ENCODE peak calls at places on chromosomes 16 and 17, in eight cellular contexts. R is tibial nerve, M is A549, V is transverse colon, K is ovary, T is GM12878, D is suprapubic skin, Y is stomach. A is an unnamed sample.

GRCh38 chr17:40551091-40551873 is 14.0 kb downstream of the CCR7 start:
- DNase-seq in Y (peak), M (peak), V (peak), K (peak), D (peak), T (no peak), R (peak), A (peak)

GRCh38 chr17:8896641-8897635 is 29.5 kb upstream of the PIK3R6 start:
- DNase-seq in K (no peak), V (no peak), M (no peak), Y (peak), R (no peak), D (no peak), T (no peak), A (no peak)

GRCh38 chr17:68794636-68795503 is 160.3 kb downstream of the ABCA8 start:
- DNase-seq in T (no peak), K (peak), M (no peak), R (peak), D (no peak), Y (no peak), V (no peak), A (no peak)

GRCh38 chr17:57677858-57678257 is 67.2 kb downstream of the CCDC182 start:
- DNase-seq in D (no peak), K (no peak), R (no peak), T (no peak), V (no peak), Y (no peak), M (no peak), A (no peak)

GRCh38 chr16:67537636-67538591 is 9.3 kb downstream of the RIPOR1 start:
- DNase-seq in Y (peak), R (no peak), M (no peak), D (peak), T (no peak), K (peak), V (peak), A (peak)

GRCh38 chr16:908526-909155 is 62.1 kb downstream of the LMF1 start:
- DNase-seq in V (no peak), T (no peak), M (no peak), D (no peak), Y (no peak), R (no peak), K (no peak), A (no peak)

GRCh38 chr16:81946206-81946605 is 65.1 kb downstream of the SDR42E1 start:
- DNase-seq in M (no peak), Y (no peak), D (no peak), T (no peak), R (no peak), V (no peak), K (no peak), A (no peak)

GRCh38 chr17:45722161-45722560 is 62.0 kb upstream of the CRHR1 start:
- DNase-seq in Y (no peak), M (peak), K (no peak), V (no peak), D (no peak), R (no peak), T (no peak), A (no peak)

GRCh38 chr16:87371261-87371866 is 12.2 kb downstream of the FBXO31 start:
- DNase-seq in Y (no peak), K (no peak), M (no peak), T (no peak), R (no peak), V (no peak), D (no peak), A (peak)

GRCh38 chr17:35947156-35947585 is 3.7 kb upstream of the LYZL6 start:
- DNase-seq in R (no peak), V (peak), Y (peak), T (no peak), D (no peak), M (peak), K (no peak), A (no peak)

GRCh38 chr16:71722801-71723536 is 1.5 kb downstream of the PHLPP2 start:
- DNase-seq in Y (peak), R (peak), D (peak), K (peak), M (peak), T (no peak), V (peak), A (peak)

GRCh38 chr17:52419256-52419655 is 260.7 kb upstream of the CA10 start:
- DNase-seq in K (no peak), D (no peak), R (no peak), V (no peak), T (no peak), M (peak), Y (peak), A (no peak)

GRCh38 chr16:31107465-31107867 is 720 bp upstream of the BCKDK start:
- DNase-seq in D (no peak), Y (no peak), T (peak), K (no peak), V (no peak), R (no peak), M (no peak), A (no peak)

GRCh38 chr17:74367206-74367605 is at the start of gene GPR142:
- DNase-seq in V (no peak), M (no peak), T (no peak), K (no peak), Y (no peak), R (no peak), D (no peak), A (no peak)

GRCh38 chr16:73020409-73020884 is 27.5 kb downstream of the ZFHX3 start:
- DNase-seq in T (no peak), D (peak), V (peak), M (peak), R (peak), Y (peak), K (no peak), A (peak)

GRCh38 chr16:90020838-90021382 is 1.7 kb upstream of the DBNDD1 start:
- DNase-seq in D (no peak), Y (no peak), K (no peak), M (no peak), R (no peak), T (no peak), V (no peak), A (no peak)
- H3K4me3 ChIP-seq in D (no peak), Y (no peak), K (no peak), M (no peak), R (no peak), T (no peak), V (no peak), A (no peak)

GRCh38 chr17:3415610-3416009 is 4.4 kb downstream of the OR3A3 start:
- DNase-seq in T (no peak), R (no peak), K (no peak), M (no peak), D (no peak), V (no peak), Y (no peak), A (no peak)
- TF ChIP-seq CTCF in T (no peak), R (no peak), K (no peak), M (no peak), D (no peak), V (no peak), Y (no peak), A (no peak)

GRCh38 chr16:49115956-49116355 is 165.7 kb downstream of the CBLN1 start:
- DNase-seq in K (peak), Y (no peak), D (no peak), M (no peak), V (no peak), R (no peak), T (no peak), A (no peak)

GRCh38 chr16:49116873-49117272 is 164.8 kb downstream of the CBLN1 start:
- DNase-seq in R (no peak), D (no peak), K (no peak), M (no peak), T (no peak), Y (no peak), V (no peak), A (no peak)

GRCh38 chr16:49121636-49122035 is 160.0 kb downstream of the CBLN1 start:
- DNase-seq in M (no peak), V (no peak), D (no peak), K (no peak), R (no peak), T (no peak), Y (no peak), A (no peak)

DNA sequence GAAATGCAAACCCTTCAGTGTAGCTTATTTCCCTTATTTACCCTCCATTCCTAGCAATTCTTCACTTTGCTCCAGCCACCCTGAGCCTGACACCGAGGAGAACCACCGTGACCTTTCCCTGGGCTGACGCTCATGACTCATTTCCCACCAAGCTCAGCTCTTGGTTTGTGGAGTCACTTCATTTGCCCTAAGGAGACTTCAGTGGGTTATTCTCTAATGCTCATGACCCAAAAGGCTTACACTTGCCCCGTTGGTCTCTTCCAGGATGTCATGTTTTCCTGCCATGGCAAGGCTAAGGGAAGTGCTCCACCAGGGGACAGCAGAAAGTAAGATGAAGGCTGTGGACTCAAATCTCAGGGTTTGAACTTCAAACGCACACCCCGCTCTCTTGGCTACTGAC is 161.0 kb downstream of the CBLN1 start:
- DNase-seq in T (no peak), V (no peak), M (no peak), D (no peak), K (no peak), Y (no peak), R (no peak), A (no peak)
- TF ChIP-seq EP300 in T (no peak), V (no peak), M (no peak), D (no peak), K (no peak), Y (no peak), R (no peak), A (no peak)

GRCh38 chr16:79772028-79772427 is 171.5 kb upstream of the MAF start:
- DNase-seq in D (no peak), K (no peak), Y (no peak), V (peak), M (no peak), R (no peak), T (no peak), A (no peak)
- H3K4me3 ChIP-seq in D (no peak), K (no peak), Y (no peak), V (no peak), M (no peak), R (no peak), T (no peak), A (no peak)

GRCh38 chr16:55373489-55373832 is 49.5 kb downstream of the IRX6 start:
- DNase-seq in D (no peak), T (no peak), R (no peak), K (no peak), V (no peak), M (no peak), Y (no peak), A (no peak)

GRCh38 chr16:55369151-55369550 is 45.1 kb downstream of the IRX6 start:
- DNase-seq in D (no peak), R (no peak), T (no peak), M (no peak), K (no peak), V (no peak), Y (no peak), A (no peak)

GRCh38 chr16:55368205-55368604 is 44.2 kb downstream of the IRX6 start:
- DNase-seq in T (no peak), Y (no peak), K (no peak), D (no peak), M (no peak), R (no peak), V (no peak), A (no peak)

GRCh38 chr16:55372792-55373488 is 48.9 kb downstream of the IRX6 start:
- DNase-seq in K (peak), V (no peak), Y (no peak), T (no peak), M (no peak), R (no peak), D (no peak), A (no peak)

GRCh38 chr16:55370762-55371482 is 46.9 kb downstream of the IRX6 start:
- DNase-seq in V (peak), R (peak), M (peak), Y (peak), D (peak), K (peak), T (no peak), A (peak)
- TF ChIP-seq CTCF in V (no peak), R (peak), M (peak), Y (no peak), D (no peak), K (no peak), T (no peak), A (peak)

DNA sequence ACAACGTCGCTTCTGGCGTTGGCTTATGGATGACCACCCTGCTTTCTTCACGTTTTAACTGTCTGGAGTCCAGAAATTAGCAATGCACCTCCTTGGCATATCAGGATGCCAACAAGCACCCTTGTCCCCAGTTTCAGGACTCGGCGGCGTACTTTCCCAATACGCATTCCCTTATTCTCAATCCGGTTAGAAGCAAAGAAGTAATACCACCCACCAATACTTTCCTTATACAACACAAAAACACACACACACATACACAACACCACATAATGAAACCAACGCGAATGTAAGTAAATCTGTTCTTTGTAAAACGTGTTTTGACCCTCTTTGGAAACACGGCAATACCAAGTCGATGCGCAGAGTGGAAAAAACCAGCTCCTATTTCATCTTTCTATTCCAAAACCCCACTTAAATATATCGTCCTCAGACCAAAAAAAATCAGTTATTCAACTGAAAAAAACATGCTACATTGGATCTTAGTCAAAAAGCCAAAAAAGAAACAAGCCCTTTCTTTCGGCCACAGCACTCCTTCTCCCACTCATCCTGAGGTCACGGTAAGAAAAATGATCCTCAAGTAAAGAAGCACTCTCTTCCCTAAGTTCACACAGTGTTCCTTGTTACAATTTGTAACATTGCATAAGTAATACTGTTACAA is 31.1 kb upstream of the ARL4D start:
- DNase-seq in T (peak), D (no peak), V (no peak), Y (no peak), R (no peak), K (no peak), M (peak), A (no peak)
- TF ChIP-seq EP300 in T (no peak), D (no peak), V (no peak), Y (no peak), R (peak), K (no peak), M (no peak), A (peak)

GRCh38 chr17:1776328-1776727 is 14.5 kb downstream of the SERPINF1 start:
- DNase-seq in R (no peak), D (no peak), Y (no peak), K (no peak), M (no peak), T (no peak), V (no peak), A (no peak)

GRCh38 chr17:1776857-1777256 is 15.0 kb downstream of the SERPINF1 start:
- DNase-seq in K (no peak), D (no peak), R (no peak), M (no peak), T (no peak), V (no peak), Y (no peak), A (no peak)

GRCh38 chr17:1783271-1783670 is 21.4 kb downstream of the SERPINF1 start:
- DNase-seq in V (no peak), D (peak), T (no peak), M (no peak), K (peak), R (no peak), Y (no peak), A (no peak)

GRCh38 chr17:1782171-1782567 is 20.3 kb downstream of the SERPINF1 start:
- DNase-seq in D (peak), M (no peak), Y (no peak), K (peak), R (no peak), V (no peak), T (no peak), A (no peak)

DNA sequence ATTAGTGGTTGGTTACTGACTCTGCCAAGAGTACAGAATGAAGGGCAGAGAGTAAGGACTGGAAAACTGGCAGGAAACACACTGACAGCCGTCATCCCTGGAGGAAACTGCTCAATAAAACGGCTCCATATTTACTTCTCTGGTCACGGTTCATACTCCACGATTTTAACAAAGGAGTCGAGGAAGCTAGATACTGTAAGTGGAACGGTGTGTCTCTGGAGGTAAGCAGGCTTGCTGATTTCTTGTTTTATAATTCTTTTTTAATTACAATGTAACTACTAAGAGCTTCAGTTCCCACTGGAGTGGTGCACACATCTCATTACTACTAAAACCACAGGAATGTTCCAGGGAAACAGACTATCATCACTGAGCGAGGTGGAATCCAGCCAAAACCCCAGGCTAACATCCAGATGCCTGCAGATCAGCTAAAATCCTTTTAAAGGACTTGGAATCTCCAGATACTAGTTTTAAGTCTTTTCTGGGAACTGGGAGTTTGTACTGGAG is 17.8 kb downstream of the SERPINF1 start:
- DNase-seq in T (no peak), D (peak), K (peak), V (peak), M (no peak), R (peak), Y (peak), A (peak)
- H3K4me3 ChIP-seq in T (no peak), D (no peak), K (no peak), V (no peak), M (no peak), R (no peak), Y (no peak), A (no peak)

GRCh38 chr16:57906385-57907316 is 64.3 kb downstream of the CNGB1 start:
- DNase-seq in R (no peak), V (no peak), K (no peak), T (no peak), D (no peak), M (no peak), Y (no peak), A (no peak)
- TF ChIP-seq CTCF in R (peak), V (peak), K (no peak), T (peak), D (no peak), M (peak), Y (peak), A (no peak)

GRCh38 chr17:81285179-81285878 is 9.8 kb downstream of the SLC38A10 start:
- DNase-seq in D (peak), M (no peak), Y (peak), V (peak), K (peak), R (peak), T (no peak), A (peak)
- TF ChIP-seq EP300 in D (no peak), M (no peak), Y (no peak), V (no peak), K (no peak), R (peak), T (no peak), A (no peak)

DNA sequence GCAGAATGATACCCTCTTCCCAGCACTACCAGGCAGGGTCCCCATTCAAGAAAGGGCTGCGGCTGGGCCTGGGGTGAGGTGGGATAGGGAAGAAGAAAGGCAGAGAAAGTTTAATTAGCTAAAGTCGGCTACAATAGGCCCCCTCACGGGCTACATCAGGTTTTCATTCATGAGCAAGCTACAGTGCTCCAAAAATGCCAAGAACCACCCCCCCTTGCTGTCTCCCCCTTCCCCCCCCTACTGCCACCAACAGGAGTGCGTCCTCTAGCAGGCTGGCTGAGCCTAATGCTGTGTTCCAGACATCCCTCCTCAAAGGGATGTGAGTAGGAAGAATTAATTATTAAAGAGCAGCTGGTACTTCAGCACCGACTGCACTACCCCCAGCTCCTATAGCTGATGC is 2.2 kb downstream of the HDAC5 start:
- DNase-seq in M (no peak), V (no peak), R (no peak), D (no peak), Y (no peak), T (no peak), K (no peak), A (no peak)
- H3K4me3 ChIP-seq in M (no peak), V (no peak), R (no peak), D (peak), Y (no peak), T (no peak), K (no peak), A (no peak)

A was measured in sigmoid colon.